ENCODE peak calls at places on chromosomes 4 and X, in four cellular contexts. Z is mammary epithelial cell, B is GM23338, R is K562. O is an unnamed sample.

GRCh38 chr4:83546796-83547195 is 10.9 kb downstream of the GPAT3 start:
- DNase-seq in Z (no peak), B (no peak), R (no peak), O (no peak)

GRCh38 chrX:44299177-44299576 is 44.3 kb downstream of the EFHC2 start:
- DNase-seq in Z (no peak), B (no peak), R (peak; percentile 62), O (peak; percentile 29)

GRCh38 chr4:6948134-6948460 is 38.5 kb downstream of the TBC1D14 start:
- DNase-seq in Z (no peak), B (no peak), R (no peak), O (no peak)

GRCh38 chr4:144732584-144733130 is 86.7 kb downstream of the HHIP start:
- DNase-seq in Z (peak; percentile 16), B (no peak), R (no peak), O (no peak)

GRCh38 chrX:8607326-8607725 is 124.6 kb downstream of the ANOS1 start:
- DNase-seq in Z (peak; percentile 61), B (no peak), R (no peak), O (peak; percentile 80)

GRCh38 chrX:129980043-129980442 is 2.4 kb upstream of the BCORL1 start:
- DNase-seq in Z (no peak), B (no peak), R (no peak), O (no peak)

GRCh38 chr4:121233982-121234381 is 69.9 kb upstream of the TNIP3 start:
- DNase-seq in Z (no peak), B (peak; percentile 34), R (no peak), O (no peak)

GRCh38 chrX:83508006-83508405 is at the start of gene POU3F4:
- DNase-seq in Z (no peak), B (peak; percentile 45), R (no peak), O (peak; percentile 75)

GRCh38 chrX:110745288-110745687 is 50.3 kb downstream of the CHRDL1 start:
- DNase-seq in Z (no peak), B (no peak), R (no peak), O (no peak)

GRCh38 chr4:13918110-13918509 is 290.6 kb upstream of the BOD1L1 start:
- DNase-seq in Z (peak; percentile 97), B (no peak), R (no peak), O (peak; percentile 99)

GRCh38 chrX:10296581-10296980 is 139.8 kb downstream of the CLCN4 start:
- DNase-seq in Z (no peak), B (no peak), R (no peak), O (peak; percentile 60)

GRCh38 chrX:132819885-132820284 is 138.5 kb downstream of the HS6ST2 start:
- DNase-seq in Z (no peak), B (peak; percentile 15), R (no peak), O (no peak)

GRCh38 chrX:23811135-23811781 is 28.3 kb downstream of the SAT1 start:
- DNase-seq in Z (peak; percentile 34), B (no peak), R (no peak), O (no peak)

GRCh38 chr4:168840386-168840763 is 169.7 kb downstream of the CBR4 start:
- DNase-seq in Z (no peak), B (no peak), R (no peak), O (no peak)

GRCh38 chr4:110633358-110634319 is 10.8 kb upstream of the PITX2 start:
- DNase-seq in Z (no peak), B (peak; percentile 40), R (no peak), O (no peak)
- TF ChIP-seq EZH2 in Z (no peak), B (peak; percentile 98), R (no peak), O (peak; percentile 53)

DNA sequence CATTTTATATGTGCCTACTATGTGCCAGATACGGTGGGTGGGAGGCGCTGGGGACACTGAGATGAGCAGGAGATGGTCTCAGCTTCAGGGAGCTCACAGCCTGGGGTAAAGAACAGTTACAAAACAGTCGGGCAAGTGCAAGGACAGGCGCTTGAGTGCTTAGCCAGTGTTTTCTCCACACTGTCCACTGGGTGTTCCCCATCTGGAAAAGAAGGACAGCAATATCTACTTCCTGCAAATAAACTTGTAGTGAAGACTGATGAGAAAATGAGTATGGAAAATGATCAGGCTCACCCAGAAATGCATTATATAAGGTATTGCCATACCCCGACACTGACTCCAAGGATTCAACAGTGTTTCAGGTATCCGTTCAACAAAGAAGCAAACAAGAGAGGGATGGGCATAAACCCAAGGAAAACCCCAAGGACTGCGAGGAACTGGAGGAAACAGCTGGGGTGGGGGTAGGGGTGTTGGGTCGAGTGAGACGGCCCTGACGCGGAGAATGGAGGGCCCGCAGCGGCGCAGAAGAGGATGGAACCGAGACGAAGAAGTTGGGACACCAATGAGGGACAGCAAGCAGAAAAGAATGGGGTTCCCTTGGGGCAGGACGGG is 805 bp downstream of the TMEM185A start:
- DNase-seq in Z (peak; percentile 18), B (no peak), R (peak; percentile 33), O (peak; percentile 33)
- TF ChIP-seq CTCF in Z (peak; percentile 7), B (no peak), R (no peak), O (peak; percentile 21)

DNA sequence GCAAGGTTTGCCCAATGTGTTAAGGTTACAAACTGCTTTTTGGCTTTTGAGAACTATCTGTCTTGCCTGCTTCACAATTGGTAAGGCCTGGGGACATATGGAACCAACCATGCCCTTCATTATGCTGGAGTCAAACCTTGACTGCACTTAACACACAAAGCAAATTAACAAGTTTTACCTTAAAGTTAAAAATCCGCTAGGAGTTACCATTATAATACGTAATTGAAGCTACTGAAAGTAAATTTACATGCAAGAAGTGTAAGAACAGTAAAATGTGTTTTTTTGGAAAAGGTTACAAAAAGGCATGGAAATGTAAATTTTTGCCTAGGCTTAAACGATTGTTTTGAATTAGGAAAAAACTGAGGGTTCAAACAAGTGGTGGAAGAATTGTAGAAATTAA is 69.7 kb downstream of the BMP15 start:
- DNase-seq in Z (no peak), B (no peak), R (no peak), O (no peak)
- TF ChIP-seq EZH2 in Z (no peak), B (no peak), R (no peak), O (no peak)

DNA sequence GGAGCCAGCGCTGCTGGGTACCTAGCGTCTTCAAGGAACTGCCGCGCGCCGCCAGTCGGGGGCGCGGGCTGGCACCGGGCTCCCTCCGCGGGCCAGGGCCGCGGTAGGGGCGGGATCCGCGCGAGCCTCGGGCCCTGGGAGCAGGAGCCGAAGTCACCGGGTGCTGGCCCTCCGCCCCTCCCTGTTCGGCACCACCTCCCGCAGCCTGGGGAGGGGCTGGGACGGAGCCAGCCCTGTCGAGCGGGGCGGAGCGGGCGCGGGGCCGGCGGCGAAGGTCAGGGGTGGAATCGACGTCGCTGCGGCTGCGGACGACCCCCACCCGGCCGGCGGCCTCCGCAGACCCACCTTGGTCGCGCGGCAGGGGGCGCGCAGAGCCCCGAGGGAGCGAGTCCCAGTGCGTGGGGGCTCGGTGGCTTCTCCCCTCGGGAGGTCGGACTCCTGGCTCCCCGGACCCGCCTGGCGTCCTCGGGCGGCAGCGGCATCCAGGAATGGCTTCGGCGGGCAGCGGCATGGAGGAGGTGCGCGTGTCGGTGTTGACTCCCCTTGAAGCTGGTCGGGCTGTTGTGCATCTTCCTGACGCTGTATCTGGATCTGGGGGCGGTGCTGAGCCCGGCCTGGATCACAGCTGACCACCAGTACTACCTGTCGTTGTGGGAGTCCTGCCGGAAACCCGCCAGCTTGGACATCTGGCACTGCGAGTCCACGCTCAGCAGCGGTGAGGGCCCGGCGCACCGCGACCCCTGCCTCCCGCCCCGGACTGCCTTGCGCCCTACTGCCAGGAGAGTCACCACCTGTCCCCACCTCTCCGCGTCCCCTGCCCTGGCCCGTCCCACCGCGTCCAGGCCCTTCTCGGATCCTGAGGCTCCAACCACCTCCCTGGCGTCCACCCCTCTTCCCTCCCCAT is 50.5 kb upstream of the FAM47C start:
- DNase-seq in Z (no peak), B (peak; percentile 60), R (no peak), O (no peak)
- TF ChIP-seq CTCF in Z (no peak), B (peak; percentile 28), R (no peak), O (no peak)

DNA sequence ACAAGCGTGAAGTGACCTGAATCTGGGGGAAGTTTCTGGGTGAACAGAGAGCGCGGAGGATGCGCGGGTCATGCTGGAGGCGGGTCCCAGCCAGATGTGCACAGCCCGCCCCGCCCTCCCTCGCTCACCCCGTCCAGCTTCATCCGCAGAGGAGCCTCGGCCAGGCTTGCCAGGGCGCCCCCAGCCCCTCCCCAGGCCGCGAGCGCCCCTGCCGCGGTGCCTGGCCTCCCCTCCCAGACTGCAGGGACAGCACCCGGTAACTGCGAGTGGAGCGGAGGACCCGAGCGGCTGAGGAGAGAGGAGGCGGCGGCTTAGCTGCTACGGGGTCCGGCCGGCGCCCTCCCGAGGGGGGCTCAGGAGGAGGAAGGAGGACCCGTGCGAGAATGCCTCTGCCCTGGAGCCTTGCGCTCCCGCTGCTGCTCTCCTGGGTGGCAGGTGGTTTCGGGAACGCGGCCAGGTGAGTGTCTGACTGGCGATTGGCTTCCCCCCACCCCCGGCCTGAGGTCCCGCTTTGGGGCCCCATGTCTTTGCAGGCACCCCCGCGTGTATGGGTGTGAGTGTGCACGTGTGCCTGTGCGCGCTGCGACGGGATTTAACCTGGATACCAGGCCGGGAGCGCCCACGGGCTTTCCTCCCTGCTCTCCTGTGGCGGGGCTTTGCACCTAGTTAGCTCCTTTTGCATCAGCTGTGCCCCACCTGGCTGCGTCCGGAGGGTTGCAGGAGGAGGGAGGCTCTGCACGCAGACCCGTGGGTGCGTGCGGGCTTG is at the start of gene EGFL6:
- DNase-seq in Z (no peak), B (peak; percentile 38), R (no peak), O (no peak)
- TF ChIP-seq EZH2 in Z (no peak), B (no peak), R (no peak), O (peak; percentile 35)

GRCh38 chr4:133641191-133641590 is 492.1 kb downstream of the PCDH10 start:
- DNase-seq in Z (no peak), B (peak; percentile 19), R (no peak), O (no peak)

GRCh38 chr4:133637161-133637560 is 488.1 kb downstream of the PCDH10 start:
- DNase-seq in Z (no peak), B (no peak), R (no peak), O (no peak)

DNA sequence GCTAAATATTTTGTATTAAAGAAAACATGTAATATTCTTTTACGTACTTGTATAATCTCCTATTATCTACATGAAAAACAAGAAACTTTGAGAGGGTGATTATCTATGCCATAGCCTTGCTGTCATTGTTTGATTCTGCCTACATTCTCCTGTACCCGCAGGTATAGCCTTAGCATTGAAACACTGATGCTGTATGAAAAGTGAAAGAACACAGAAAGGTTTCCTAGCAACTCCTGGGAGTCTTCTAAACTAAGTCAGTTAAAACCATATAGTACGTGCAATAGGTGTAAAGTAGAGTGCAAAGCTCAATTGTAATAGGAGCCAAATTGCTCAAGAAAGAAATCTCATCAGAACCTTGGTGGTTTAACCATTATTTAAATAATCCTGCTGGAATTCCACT is 489.6 kb downstream of the PCDH10 start:
- DNase-seq in Z (no peak), B (no peak), R (no peak), O (no peak)
- TF ChIP-seq CTCF in Z (no peak), B (no peak), R (no peak), O (no peak)

GRCh38 chrX:623599-624323 is 6.8 kb upstream of the SHOX start:
- DNase-seq in Z (no peak), B (peak; percentile 78), R (no peak), O (no peak)
- TF ChIP-seq EZH2 in Z (no peak), B (peak; percentile 69), R (no peak), O (no peak)

GRCh38 chr4:88526221-88526815 is 2.7 kb upstream of the PYURF start:
- DNase-seq in Z (peak; percentile 49), B (peak; percentile 42), R (no peak), O (no peak)
- TF ChIP-seq CTCF in Z (peak; percentile 12), B (no peak), R (no peak), O (peak; percentile 5)

O was measured in astrocyte.